ENCODE peak calls at places on chromosome 7, in nine cellular contexts. L is neural crest cell, G is heart left ventricle, H is HL-60, C is AG04450, P is colonic mucosa, X is H1, E is pancreas, V is fibroblast of the aortic adventitia. D is an unnamed sample.

GRCh38 chr7:20520530-20520929 is 94.9 kb upstream of the ABCB5 start:
- DNase-seq in G (no peak), V (no peak), P (no peak), H (no peak), E (no peak), X (no peak), L (no peak), C (no peak), D (no peak)

GRCh38 chr7:65554-65953 is 126.8 kb upstream of the FAM20C start:
- DNase-seq in G (no peak), P (no peak), E (no peak), H (no peak), L (no peak), C (no peak), V (peak), X (no peak), D (no peak)

GRCh38 chr7:44587843-44588711 is 6.0 kb upstream of the TMED4 start:
- DNase-seq in X (no peak), H (no peak), C (no peak), E (peak), L (no peak), P (peak), G (no peak), V (peak), D (peak)

GRCh38 chr7:47379629-47380324 is 202.1 kb downstream of the TNS3 start:
- DNase-seq in P (peak), X (no peak), C (peak), L (peak), G (peak), H (no peak), V (peak), E (peak), D (peak)

GRCh38 chr7:28700790-28701203 is 257.3 kb downstream of the TRIL start:
- DNase-seq in L (no peak), P (no peak), H (no peak), E (no peak), C (peak), V (no peak), G (no peak), X (no peak), D (no peak)

GRCh38 chr7:73577627-73578341 is 595 bp downstream of the TBL2 start:
- DNase-seq in H (no peak), E (no peak), P (peak), G (peak), V (peak), C (no peak), X (no peak), L (no peak), D (no peak)

GRCh38 chr7:39228946-39229345 is 251.2 kb downstream of the POU6F2 start:
- DNase-seq in G (no peak), H (no peak), V (no peak), C (no peak), E (no peak), P (no peak), X (peak), L (no peak), D (no peak)

GRCh38 chr7:45576249-45576929 is 2.2 kb downstream of the ADCY1 start:
- DNase-seq in C (no peak), G (no peak), H (no peak), P (no peak), V (peak), E (peak), X (no peak), L (no peak), D (no peak)

GRCh38 chr7:26365077-26365896 is 73.6 kb downstream of the SNX10 start:
- DNase-seq in L (peak), V (peak), H (no peak), P (peak), E (peak), X (no peak), G (no peak), C (peak), D (peak)

GRCh38 chr7:128191136-128191844 is 49.8 kb upstream of the LEP start:
- DNase-seq in C (no peak), V (no peak), G (no peak), P (no peak), H (no peak), X (no peak), E (no peak), L (no peak), D (no peak)

GRCh38 chr7:133235212-133235883 is 17.5 kb upstream of the EXOC4 start:
- DNase-seq in X (no peak), C (no peak), L (no peak), E (no peak), H (no peak), V (peak), P (no peak), G (no peak), D (no peak)

GRCh38 chr7:127832592-127832991 is 180.6 kb downstream of the SND1 start:
- DNase-seq in H (no peak), P (no peak), E (no peak), C (no peak), L (no peak), V (no peak), X (no peak), G (no peak), D (no peak)

GRCh38 chr7:29146082-29146706 is at the start of gene CPVL:
- DNase-seq in P (peak), X (peak), G (peak), L (peak), C (no peak), H (peak), E (peak), V (no peak), D (peak)

GRCh38 chr7:143367972-143368371 is 5.5 kb upstream of the FAM131B start:
- DNase-seq in E (no peak), L (no peak), X (no peak), V (no peak), G (no peak), H (no peak), P (peak), C (no peak), D (peak)

GRCh38 chr7:63045575-63045974 is 953.1 kb upstream of the ZNF722 start:
- DNase-seq in P (no peak), V (no peak), E (no peak), L (no peak), H (no peak), G (no peak), X (no peak), C (no peak), D (no peak)

GRCh38 chr7:25849361-25850184 is 302.4 kb upstream of the NFE2L3 start:
- DNase-seq in X (no peak), P (no peak), G (no peak), C (peak), V (peak), L (no peak), H (no peak), E (peak), D (peak)

GRCh38 chr7:41311301-41311700 is 391.6 kb downstream of the INHBA start:
- DNase-seq in E (no peak), L (no peak), V (no peak), H (no peak), C (no peak), X (no peak), G (no peak), P (no peak), D (no peak)

GRCh38 chr7:157769016-157769869 is 432.4 kb downstream of the DNAJB6 start:
- DNase-seq in X (no peak), L (no peak), G (no peak), C (no peak), P (no peak), E (no peak), V (no peak), H (no peak), D (no peak)

DNA sequence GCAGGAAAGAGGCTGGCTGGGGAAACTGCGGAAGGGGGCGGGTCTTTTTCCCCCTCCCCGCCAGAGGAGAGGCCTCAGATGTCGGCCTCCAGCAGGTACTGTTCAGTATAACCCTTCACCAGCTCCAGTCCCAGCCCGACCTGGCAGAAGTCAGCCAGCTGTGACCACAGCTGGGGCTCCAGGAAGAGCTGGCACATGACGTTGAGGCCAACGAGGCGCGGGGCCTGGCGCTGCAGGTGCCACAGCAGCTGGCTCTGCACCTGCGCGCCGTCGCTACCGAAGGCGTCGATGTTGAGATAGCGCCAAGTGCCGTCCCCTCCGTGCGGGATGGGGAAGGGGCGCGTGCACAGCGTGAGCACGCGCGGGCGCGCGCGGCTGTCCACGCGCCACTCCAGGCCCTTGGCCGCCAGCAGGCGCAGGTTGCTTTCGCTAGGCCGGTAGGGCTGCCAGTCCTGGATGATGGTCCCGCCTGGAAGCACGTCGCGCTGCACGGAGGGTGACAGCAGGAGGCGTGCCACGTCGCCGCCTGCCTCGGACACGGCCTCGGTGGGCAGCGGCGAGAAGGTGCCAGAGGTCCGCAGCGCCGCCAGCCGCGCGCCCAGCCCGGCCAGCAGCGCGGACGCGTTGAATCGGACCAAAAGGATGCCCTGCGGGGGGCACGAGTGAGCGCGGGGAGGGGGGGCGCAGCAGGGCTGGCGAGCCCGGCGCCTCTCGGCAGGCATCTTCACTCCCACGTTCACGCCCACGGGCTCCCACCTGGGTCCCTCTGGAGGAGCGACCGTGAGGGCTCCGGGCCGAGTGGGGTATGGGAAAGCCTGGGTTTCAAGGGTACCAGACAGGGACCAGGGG is 6.9 kb upstream of the VGF start:
- DNase-seq in H (no peak), L (no peak), G (no peak), P (no peak), X (no peak), C (no peak), E (no peak), V (no peak), D (no peak)
- TF ChIP-seq CTCF in H (no peak), L (peak), G (no peak), P (no peak), X (no peak), C (no peak), E (no peak), V (no peak), D (no peak)

GRCh38 chr7:107194051-107194450 is 25.2 kb downstream of the HBP1 start:
- DNase-seq in X (no peak), V (no peak), P (no peak), L (no peak), C (no peak), H (no peak), G (no peak), E (no peak), D (no peak)
- TF ChIP-seq CTCF in X (no peak), V (no peak), P (no peak), L (peak), C (peak), H (no peak), G (no peak), E (no peak), D (no peak)

GRCh38 chr7:123210986-123211385 is 11.2 kb upstream of the SLC13A1 start:
- DNase-seq in V (no peak), P (no peak), G (no peak), C (no peak), L (no peak), X (no peak), E (no peak), H (no peak), D (no peak)

GRCh38 chr7:123211545-123211944 is 11.8 kb upstream of the SLC13A1 start:
- DNase-seq in G (no peak), L (no peak), H (no peak), P (no peak), X (no peak), C (no peak), V (no peak), E (no peak), D (no peak)

GRCh38 chr7:123209786-123210185 is 10.0 kb upstream of the SLC13A1 start:
- DNase-seq in E (peak), P (peak), G (no peak), L (no peak), C (no peak), X (no peak), V (peak), H (no peak), D (peak)

GRCh38 chr7:123204206-123204835 is 4.6 kb upstream of the SLC13A1 start:
- DNase-seq in G (no peak), E (no peak), V (no peak), L (no peak), X (no peak), C (no peak), P (no peak), H (no peak), D (no peak)

DNA sequence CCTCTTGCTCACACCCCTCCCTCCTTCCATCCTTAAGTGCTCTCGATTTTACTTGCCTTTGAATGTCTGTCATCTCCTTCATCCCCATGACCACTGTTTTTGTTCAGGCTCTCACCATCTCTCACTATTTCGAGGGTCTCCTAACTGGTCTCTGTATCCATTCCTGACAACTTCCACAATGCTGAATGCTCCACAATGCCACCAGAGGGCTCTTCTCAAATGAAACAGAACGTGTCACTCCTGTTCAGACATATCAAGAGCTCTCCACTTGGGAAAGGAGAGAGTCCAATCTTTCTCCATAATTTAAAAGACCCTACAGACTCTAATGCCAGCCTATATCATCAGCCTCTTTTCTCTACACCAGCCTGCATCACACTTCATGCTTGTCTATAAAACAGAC is 9.0 kb upstream of the SLC13A1 start:
- DNase-seq in H (no peak), E (no peak), X (no peak), V (peak), C (no peak), P (no peak), L (no peak), G (no peak), D (no peak)
- TF ChIP-seq CTCF in H (no peak), E (peak), X (no peak), V (peak), C (no peak), P (peak), L (peak), G (peak), D (peak)

GRCh38 chr7:135168489-135169140 is 1.9 kb downstream of the CYREN start:
- DNase-seq in L (no peak), V (no peak), E (no peak), X (no peak), H (no peak), G (no peak), P (no peak), C (no peak), D (no peak)

GRCh38 chr7:135169141-135169935 is 1.2 kb downstream of the CYREN start:
- DNase-seq in H (peak), E (no peak), C (no peak), G (peak), L (no peak), V (peak), P (peak), X (peak), D (peak)

GRCh38 chr7:135168001-135168400 is 2.5 kb downstream of the CYREN start:
- DNase-seq in E (no peak), C (no peak), G (no peak), V (no peak), P (no peak), L (no peak), X (no peak), H (no peak), D (no peak)

GRCh38 chr7:135169936-135170222 is 628 bp downstream of the CYREN start:
- DNase-seq in H (peak), E (no peak), C (no peak), V (peak), X (no peak), L (no peak), G (no peak), P (no peak), D (no peak)

GRCh38 chr7:135170223-135170997 is at the start of gene CYREN:
- DNase-seq in E (peak), X (peak), L (peak), C (peak), G (peak), V (peak), H (peak), P (peak), D (peak)
- TF ChIP-seq CTCF in E (peak), X (no peak), L (peak), C (peak), G (peak), V (peak), H (peak), P (peak), D (peak)

DNA sequence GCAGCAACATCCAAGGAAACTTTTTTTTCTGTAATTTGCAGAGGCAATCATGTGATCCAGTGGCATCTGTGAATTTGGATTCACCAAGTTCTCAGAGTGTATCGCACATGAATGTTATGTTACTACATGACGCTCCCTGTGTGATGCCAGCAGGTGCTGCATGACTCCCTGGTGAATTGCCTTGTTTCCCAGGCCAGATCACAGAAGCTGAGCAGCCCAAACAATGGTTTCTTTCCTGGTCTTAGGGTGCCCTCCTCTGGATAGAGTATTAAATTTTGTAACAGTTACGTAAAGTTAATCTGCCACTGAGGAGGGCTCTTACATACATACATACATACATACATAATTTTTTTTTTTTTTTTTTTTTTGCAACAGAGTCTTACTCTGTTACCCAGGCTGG is 3.6 kb downstream of the ZSCAN21 start:
- DNase-seq in V (peak), E (peak), L (no peak), X (no peak), C (peak), P (peak), H (peak), G (no peak), D (peak)
- TF ChIP-seq CTCF in V (peak), E (peak), L (peak), X (no peak), C (peak), P (no peak), H (no peak), G (no peak), D (no peak)

GRCh38 chr7:94832051-94832450 is 75.3 kb upstream of the PPP1R9A start:
- DNase-seq in V (no peak), C (no peak), P (no peak), H (no peak), G (no peak), E (no peak), X (no peak), L (no peak), D (no peak)
- TF ChIP-seq CTCF in V (no peak), C (no peak), P (no peak), H (no peak), G (no peak), E (no peak), X (no peak), L (no peak), D (no peak)

DNA sequence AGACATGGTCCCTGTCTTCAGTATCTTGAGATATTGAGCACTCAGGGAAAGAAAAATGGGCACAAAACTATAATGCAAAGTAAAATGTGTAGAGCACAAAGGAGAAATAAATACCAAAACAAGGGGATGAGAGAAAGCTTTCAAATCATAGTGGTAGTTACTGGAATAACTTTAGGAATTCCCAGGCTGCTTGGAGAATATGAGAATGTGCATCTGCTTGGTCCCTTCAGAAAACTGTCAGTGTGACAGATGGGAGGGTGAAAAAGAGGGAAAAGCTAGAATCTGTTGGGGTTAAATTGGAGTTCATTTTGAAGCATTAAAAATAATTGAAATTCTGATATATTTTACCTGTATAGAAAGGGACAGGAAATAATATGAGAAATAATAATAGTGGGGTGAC is 15.3 kb downstream of the ST7 start:
- DNase-seq in P (no peak), V (no peak), X (no peak), E (no peak), G (no peak), C (no peak), L (no peak), H (no peak), D (no peak)
- TF ChIP-seq CTCF in P (no peak), V (no peak), X (no peak), E (no peak), G (no peak), C (no peak), L (no peak), H (no peak), D (no peak)

GRCh38 chr7:2009541-2010001 is 223.2 kb downstream of the MAD1L1 start:
- DNase-seq in V (no peak), E (no peak), C (no peak), H (no peak), G (peak), P (no peak), L (no peak), X (no peak), D (no peak)

GRCh38 chr7:2006921-2007381 is 225.8 kb downstream of the MAD1L1 start:
- DNase-seq in V (no peak), X (no peak), E (peak), G (peak), L (no peak), P (no peak), H (no peak), C (no peak), D (no peak)

GRCh38 chr7:2008936-2009540 is 223.7 kb downstream of the MAD1L1 start:
- DNase-seq in G (peak), C (no peak), P (no peak), E (no peak), L (no peak), H (no peak), V (no peak), X (no peak), D (no peak)

GRCh38 chr7:2007526-2007925 is 225.2 kb downstream of the MAD1L1 start:
- DNase-seq in E (peak), H (no peak), X (no peak), L (no peak), P (no peak), G (no peak), C (no peak), V (no peak), D (no peak)

GRCh38 chr7:2008101-2008935 is 224.4 kb downstream of the MAD1L1 start:
- DNase-seq in C (no peak), E (no peak), X (no peak), L (no peak), P (no peak), G (peak), H (no peak), V (no peak), D (no peak)
- TF ChIP-seq CTCF in C (no peak), E (no peak), X (no peak), L (no peak), P (no peak), G (no peak), H (no peak), V (no peak), D (no peak)

D was measured in Calu3.